ENCODE peak calls at places on chromosomes 3 and 15, in five cellular contexts. L is adipocyte, J is mucosa of gallbladder, T is germinal center, B is NCI-H1417 treated with DMSO at 0.1 percent for 48 hours. X is an unnamed sample.

GRCh38 chr3:38551026-38551832 is 55.1 kb downstream of the EXOG start:
- DNase-seq in L (no peak), J (no peak), T (no peak), B (no peak), X (no peak)

GRCh38 chr15:43150171-43150929 is 17.0 kb downstream of the TMEM62 start:
- DNase-seq in L (peak; percentile 85), J (no peak), T (no peak), B (no peak), X (peak; percentile 20)

GRCh38 chr3:60036803-60037202 is 987.0 kb upstream of the CFAP20DC start:
- DNase-seq in L (no peak), J (no peak), T (no peak), B (no peak), X (no peak)

GRCh38 chr3:137204409-137204808 is 246.6 kb downstream of the IL20RB start:
- DNase-seq in L (no peak), J (no peak), T (no peak), B (no peak), X (no peak)

GRCh38 chr3:127158614-127159221 is 34.2 kb upstream of the PRR23E start:
- DNase-seq in L (peak; percentile 37), J (no peak), T (no peak), B (no peak), X (peak; percentile 92)

GRCh38 chr3:57164606-57165573 is at the start of gene IL17RD:
- DNase-seq in L (peak; percentile 95), J (peak; percentile 61), T (peak; percentile 85), B (no peak), X (peak; percentile 93)

GRCh38 chr15:48647963-48648362 is 2.5 kb upstream of the FBN1 start:
- DNase-seq in L (peak; percentile 79), J (no peak), T (no peak), B (no peak), X (peak; percentile 23)

GRCh38 chr3:156677120-156677479 is 2.7 kb downstream of the TIPARP start:
- DNase-seq in L (no peak), J (no peak), T (no peak), B (no peak), X (no peak)

GRCh38 chr15:38257676-38258075 is 5.0 kb downstream of the SPRED1 start:
- DNase-seq in L (peak; percentile 31), J (no peak), T (no peak), B (no peak), X (no peak)

GRCh38 chr3:23455775-23456174 is 252.6 kb downstream of the UBE2E2 start:
- DNase-seq in L (peak; percentile 69), J (no peak), T (no peak), B (no peak), X (no peak)

GRCh38 chr15:67176195-67176971 is 78.1 kb downstream of the AAGAB start:
- DNase-seq in L (no peak), J (peak; percentile 50), T (no peak), B (no peak), X (peak; percentile 39)

GRCh38 chr3:29333520-29333919 is 52.6 kb downstream of the RBMS3 start:
- DNase-seq in L (peak; percentile 56), J (no peak), T (no peak), B (no peak), X (no peak)

GRCh38 chr3:107431048-107431297 is 53.7 kb downstream of the CCDC54 start:
- DNase-seq in L (no peak), J (peak; percentile 28), T (peak; percentile 39), B (no peak), X (no peak)

GRCh38 chr3:31364711-31365110 is 168.0 kb upstream of the STT3B start:
- DNase-seq in L (peak; percentile 19), J (no peak), T (no peak), B (no peak), X (no peak)

GRCh38 chr3:55958605-55959004 is 471.5 kb upstream of the WNT5A start:
- DNase-seq in L (no peak), J (no peak), T (no peak), B (no peak), X (no peak)

GRCh38 chr15:69660658-69661405 is 208.2 kb downstream of the RPLP1 start:
- DNase-seq in L (no peak), J (no peak), T (no peak), B (no peak), X (no peak)

GRCh38 chr3:122008166-122008565 is 13.9 kb downstream of the ILDR1 start:
- DNase-seq in L (no peak), J (no peak), T (no peak), B (no peak), X (no peak)

GRCh38 chr3:13420051-13420816 is at the start of gene NUP210:
- DNase-seq in L (peak; percentile 4), J (no peak), T (peak; percentile 86), B (no peak), X (peak; percentile 93)

GRCh38 chr15:57566840-57567239 is 24.9 kb upstream of the MYZAP start:
- DNase-seq in L (no peak), J (no peak), T (no peak), B (no peak), X (no peak)

GRCh38 chr15:43648649-43649429 is at the start of gene CATSPER2:
- DNase-seq in L (no peak), J (no peak), T (no peak), B (no peak), X (peak; percentile 6)

GRCh38 chr15:49901867-49902775 is 216.9 kb downstream of the ATP8B4 start:
- DNase-seq in L (peak; percentile 71), J (no peak), T (no peak), B (no peak), X (no peak)

GRCh38 chr15:48702569-48703239 is 57.2 kb upstream of the FBN1 start:
- DNase-seq in L (peak; percentile 61), J (no peak), T (no peak), B (no peak), X (no peak)

GRCh38 chr3:135014575-135014974 is 219.5 kb downstream of the EPHB1 start:
- DNase-seq in L (no peak), J (no peak), T (no peak), B (no peak), X (no peak)

GRCh38 chr3:30761374-30761773 is 133.1 kb downstream of the GADL1 start:
- DNase-seq in L (no peak), J (no peak), T (no peak), B (no peak), X (no peak)

GRCh38 chr3:39112113-39112512 is 4.6 kb downstream of the TTC21A start:
- DNase-seq in L (no peak), J (no peak), T (no peak), B (no peak), X (no peak)

GRCh38 chr15:96331942-96332853 is 1.7 kb downstream of the NR2F2 start:
- DNase-seq in L (peak; percentile 38), J (no peak), T (no peak), B (no peak), X (no peak)

X was measured in iPS-NIHi11.